ENCODE peak calls at places on chromosome 9, in ten cellular contexts. B is caudate nucleus; X is WTC11; I is choroid plexus epithelial cell; C is kidney glomerular epithelial cell; L is stimulated activated naive CD8-positive, alpha-beta T cell treated with anti-CD3 and anti-CD28 coated beads, Interleukin-15, Interleukin-2, amounts not matched to agents 100 U/mL and 50 U/mL, for 24 hours; R is EH; Y is heart left ventricle; T is stimulated activated CD4-positive, alpha-beta T cell treated with anti-CD3 and anti-CD28 coated beads, Interleukin-15, amount 100 ng/mL, for 1 hour; N is nucleus accumbens. A is an unnamed sample.

GRCh38 chr9:134125413-134126095 is 10.3 kb upstream of the WDR5 start:
- DNase-seq in I (no peak), C (no peak), B (no peak), Y (no peak), L (no peak), T (no peak), R (no peak), N (no peak), X (no peak), A (no peak)

GRCh38 chr9:105694848-105695581 is 674 bp downstream of the TMEM38B start:
- DNase-seq in I (peak), Y (peak), X (peak), B (peak), L (peak), N (peak), T (peak), R (peak), C (peak), A (peak)

GRCh38 chr9:76560481-76560891 is 101.5 kb downstream of the GCNT1 start:
- DNase-seq in N (no peak), I (peak), B (no peak), C (peak), X (no peak), R (peak), Y (no peak), L (no peak), T (no peak), A (no peak)

GRCh38 chr9:33147770-33148169 is 19.4 kb downstream of the B4GALT1 start:
- DNase-seq in B (no peak), Y (no peak), L (no peak), T (no peak), X (no peak), R (no peak), N (no peak), I (no peak), C (no peak), A (no peak)

GRCh38 chr9:123062306-123063171 is 29.1 kb downstream of the GPR21 start:
- DNase-seq in N (no peak), X (no peak), T (no peak), L (no peak), C (no peak), Y (no peak), B (no peak), R (peak), I (no peak), A (peak)

GRCh38 chr9:132986114-132986513 is 7.6 kb downstream of the GFI1B start:
- DNase-seq in N (no peak), Y (no peak), B (no peak), R (no peak), I (no peak), C (no peak), L (no peak), T (no peak), X (no peak), A (no peak)

GRCh38 chr9:34983209-34983608 is 6.3 kb upstream of the DNAJB5 start:
- DNase-seq in C (no peak), N (no peak), Y (no peak), L (no peak), B (no peak), I (no peak), T (no peak), X (no peak), R (no peak), A (no peak)

GRCh38 chr9:95425910-95426551 is 90.7 kb downstream of the PTCH1 start:
- DNase-seq in Y (no peak), R (peak), T (no peak), I (peak), B (no peak), X (peak), N (no peak), C (peak), L (peak), A (peak)

GRCh38 chr9:33404782-33405362 is 2.5 kb upstream of the AQP7 start:
- DNase-seq in T (no peak), N (no peak), B (no peak), I (no peak), X (no peak), C (no peak), Y (no peak), R (no peak), L (no peak), A (peak)

GRCh38 chr9:33813712-33814641 is 3.0 kb upstream of the UBE2R2 start:
- DNase-seq in Y (no peak), N (peak), B (no peak), C (peak), I (peak), R (peak), T (no peak), L (no peak), X (no peak), A (peak)

GRCh38 chr9:116147821-116148220 is 5.8 kb upstream of the PAPPA start:
- DNase-seq in N (no peak), I (no peak), T (no peak), C (no peak), L (no peak), R (no peak), Y (no peak), B (no peak), X (no peak), A (peak)

GRCh38 chr9:107841078-107841477 is 351.5 kb upstream of the KLF4 start:
- DNase-seq in I (no peak), B (no peak), N (no peak), C (no peak), R (no peak), T (no peak), X (no peak), Y (no peak), L (no peak), A (no peak)

GRCh38 chr9:111412280-111412679 is 71.9 kb downstream of the ECPAS start:
- DNase-seq in T (no peak), L (no peak), I (no peak), R (no peak), Y (no peak), X (no peak), N (peak), C (no peak), B (no peak), A (no peak)

GRCh38 chr9:37437616-37438015 is 15.1 kb downstream of the GRHPR start:
- DNase-seq in T (no peak), N (no peak), Y (no peak), R (no peak), B (no peak), C (no peak), L (no peak), I (no peak), X (no peak), A (no peak)

GRCh38 chr9:130759738-130760137 is 66.2 kb downstream of the EXOSC2 start:
- DNase-seq in I (no peak), B (no peak), T (no peak), N (no peak), C (no peak), R (no peak), Y (no peak), L (no peak), X (no peak), A (no peak)

GRCh38 chr9:126049896-126050604 is 276.6 kb upstream of the MVB12B start:
- DNase-seq in I (no peak), N (no peak), L (no peak), Y (no peak), R (no peak), X (no peak), C (no peak), T (no peak), B (no peak), A (peak)

GRCh38 chr9:91060520-91061343 is 259.1 kb downstream of the SYK start:
- DNase-seq in C (peak), R (peak), N (no peak), L (no peak), Y (no peak), X (no peak), I (peak), B (no peak), T (no peak), A (no peak)

GRCh38 chr9:14730367-14730958 is 7.9 kb upstream of the CER1 start:
- DNase-seq in I (no peak), Y (no peak), B (no peak), N (no peak), R (no peak), C (no peak), X (no peak), L (no peak), T (no peak), A (no peak)

GRCh38 chr9:130692365-130692764 is 1.2 kb upstream of the EXOSC2 start:
- DNase-seq in I (peak), B (no peak), L (peak), X (peak), N (peak), Y (no peak), R (no peak), T (no peak), C (no peak), A (no peak)

GRCh38 chr9:87684627-87685204 is 41.2 kb upstream of the CTSL start:
- DNase-seq in C (no peak), N (peak), I (peak), T (no peak), Y (no peak), B (peak), L (no peak), R (peak), X (peak), A (peak)

GRCh38 chr9:5953743-5954707 is 61.4 kb downstream of the RANBP6 start:
- DNase-seq in L (no peak), C (peak), Y (no peak), T (no peak), N (no peak), I (peak), R (peak), X (no peak), B (no peak), A (peak)

GRCh38 chr9:16869961-16870605 is 387 bp downstream of the BNC2 start:
- DNase-seq in Y (peak), C (peak), X (peak), B (no peak), T (no peak), L (no peak), R (peak), I (peak), N (no peak), A (no peak)

GRCh38 chr9:36451949-36452348 is 51.9 kb upstream of the RNF38 start:
- DNase-seq in T (no peak), L (no peak), B (no peak), N (no peak), C (no peak), Y (no peak), R (no peak), I (no peak), X (no peak), A (no peak)

GRCh38 chr9:33818167-33818831 is 1.3 kb downstream of the UBE2R2 start:
- DNase-seq in I (no peak), L (no peak), X (no peak), B (peak), R (no peak), T (no peak), N (peak), C (no peak), Y (peak), A (peak)

GRCh38 chr9:100322954-100323536 is 29.7 kb downstream of the TEX10 start:
- DNase-seq in R (peak), N (no peak), Y (no peak), L (no peak), B (no peak), T (no peak), I (peak), C (peak), X (peak), A (peak)

GRCh38 chr9:13847270-13847669 is 466.7 kb downstream of the NFIB start:
- DNase-seq in I (no peak), T (no peak), N (no peak), R (no peak), C (no peak), X (no peak), Y (no peak), L (no peak), B (no peak), A (no peak)

GRCh38 chr9:28120241-28121025 is 547.2 kb upstream of the C9orf72 start:
- DNase-seq in C (no peak), B (no peak), Y (no peak), T (no peak), R (no peak), L (no peak), N (no peak), I (peak), X (no peak), A (no peak)

GRCh38 chr9:106885451-106885850 is 22.5 kb downstream of the ZNF462 start:
- DNase-seq in B (no peak), T (no peak), L (no peak), X (no peak), I (peak), C (peak), Y (no peak), N (no peak), R (peak), A (peak)

GRCh38 chr9:132878695-132879064 is at the start of gene SPACA9:
- DNase-seq in T (no peak), L (peak), I (peak), C (peak), Y (peak), N (peak), R (peak), B (no peak), X (peak), A (peak)

GRCh38 chr9:91913096-91913495 is 36.9 kb downstream of the ROR2 start:
- DNase-seq in X (no peak), I (no peak), L (no peak), Y (no peak), T (no peak), C (no peak), N (no peak), B (no peak), R (no peak), A (no peak)

GRCh38 chr9:82367016-82367415 is 378.4 kb downstream of the SPATA31D1 start:
- DNase-seq in X (no peak), B (no peak), N (no peak), C (no peak), I (no peak), Y (no peak), T (no peak), R (no peak), L (no peak), A (peak)

GRCh38 chr9:137639303-137640051 is 20.7 kb downstream of the EHMT1 start:
- DNase-seq in B (no peak), I (peak), C (no peak), N (no peak), T (no peak), L (no peak), Y (no peak), X (no peak), R (peak), A (no peak)

GRCh38 chr9:69016366-69017096 is 2.6 kb upstream of the PRKACG start:
- DNase-seq in R (no peak), Y (no peak), C (no peak), N (no peak), T (no peak), L (no peak), X (no peak), B (no peak), I (no peak), A (no peak)

GRCh38 chr9:128798896-128799295 is 11.8 kb downstream of the TBC1D13 start:
- DNase-seq in N (no peak), X (no peak), I (no peak), B (no peak), T (no peak), L (no peak), R (no peak), C (no peak), Y (no peak), A (no peak)

GRCh38 chr9:101117091-101117490 is 88.6 kb downstream of the PLPPR1 start:
- DNase-seq in I (no peak), C (no peak), Y (no peak), R (no peak), X (no peak), T (no peak), L (no peak), B (no peak), N (no peak), A (no peak)

GRCh38 chr9:36623280-36623679 is 50.6 kb downstream of the MELK start:
- DNase-seq in R (peak), L (no peak), C (no peak), Y (no peak), T (no peak), X (no peak), B (no peak), N (no peak), I (peak), A (no peak)

GRCh38 chr9:5326893-5327548 is 12.7 kb downstream of the RLN1 start:
- DNase-seq in L (no peak), X (peak), Y (no peak), I (peak), B (no peak), R (no peak), N (no peak), C (no peak), T (no peak), A (peak)

GRCh38 chr9:70136632-70137031 is 93.0 kb downstream of the MAMDC2 start:
- DNase-seq in T (no peak), N (no peak), B (no peak), I (peak), L (no peak), X (no peak), C (peak), R (peak), Y (no peak), A (no peak)

GRCh38 chr9:109627042-109627441 is 128.9 kb upstream of the PTPN3 start:
- DNase-seq in X (no peak), T (no peak), L (no peak), N (no peak), I (no peak), R (no peak), B (no peak), C (no peak), Y (no peak), A (no peak)

A was measured in NCI-H82.